ENCODE peak calls at places on chromosomes 12 and 14, in seven cellular contexts. N is lower leg skin, X is DND-41, P is cardiac fibroblast, V is OCI-LY7, Z is choroid plexus epithelial cell, G is foreskin fibroblast. R is an unnamed sample.
A peak's percentile ranks its signal among the peaks of the same experiment; 100 is the strongest.

GRCh38 chr12:130504110-130504835 is 166.6 kb downstream of the PIWIL1 start:
- DNase-seq in V (no peak), P (no peak), X (no peak), Z (no peak), N (no peak), G (no peak), R (no peak)

GRCh38 chr12:109518820-109519665 is 41.6 kb downstream of the UBE3B start:
- DNase-seq in Z (peak; percentile 74), G (peak; percentile 55), P (peak; percentile 92), N (peak; percentile 39), X (peak; percentile 60), V (peak; percentile 61), R (peak; percentile 62)

GRCh38 chr14:65255029-65255545 is 152.8 kb upstream of the MAX start:
- DNase-seq in X (peak; percentile 15), P (peak; percentile 86), G (peak; percentile 72), N (no peak), V (no peak), Z (peak; percentile 56), R (peak; percentile 96)

GRCh38 chr14:63614964-63615363 is 26.7 kb downstream of the WDR89 start:
- DNase-seq in V (no peak), X (no peak), P (peak; percentile 71), G (peak; percentile 53), Z (peak; percentile 40), N (no peak), R (peak; percentile 15)

GRCh38 chr14:88386395-88386794 is 938 bp downstream of the SPATA7 start:
- DNase-seq in N (no peak), X (no peak), P (peak; percentile 45), V (no peak), Z (no peak), G (no peak), R (no peak)

GRCh38 chr14:102182190-102182589 is 42.5 kb downstream of the WDR20 start:
- DNase-seq in X (no peak), Z (peak; percentile 60), G (peak; percentile 47), P (peak; percentile 76), N (no peak), V (no peak), R (peak; percentile 54)

GRCh38 chr14:24784981-24785380 is 151.0 kb upstream of the GZMB start:
- DNase-seq in P (no peak), X (no peak), N (no peak), V (no peak), Z (no peak), G (no peak), R (no peak)

GRCh38 chr12:53267309-53268008 is 640 bp upstream of the ESPL1 start:
- DNase-seq in P (no peak), N (no peak), G (no peak), V (no peak), X (no peak), Z (no peak), R (no peak)

GRCh38 chr14:104937161-104937560 is 12.5 kb downstream of the PLD4 start:
- DNase-seq in X (no peak), P (no peak), G (no peak), Z (no peak), V (no peak), N (no peak), R (no peak)

GRCh38 chr12:121783771-121784170 is 9.7 kb downstream of the RHOF start:
- DNase-seq in P (peak; percentile 50), N (no peak), Z (no peak), G (no peak), V (no peak), X (no peak), R (peak; percentile 84)

GRCh38 chr12:11228268-11228879 is 41.1 kb downstream of the PRB3 start:
- DNase-seq in G (peak; percentile 10), X (peak; percentile 48), N (no peak), Z (peak; percentile 83), V (peak; percentile 45), P (peak; percentile 59), R (peak; percentile 72)

GRCh38 chr12:119699199-119699765 is 31.3 kb downstream of the PRKAB1 start:
- DNase-seq in G (no peak), V (no peak), P (no peak), Z (no peak), X (no peak), N (no peak), R (no peak)

GRCh38 chr12:120960657-120961056 is 17.7 kb upstream of the HNF1A start:
- DNase-seq in G (no peak), Z (no peak), V (no peak), X (no peak), P (no peak), N (no peak), R (peak; percentile 61)

GRCh38 chr12:122123761-122124145 is 45.2 kb downstream of the MLXIP start:
- DNase-seq in X (no peak), N (no peak), V (no peak), Z (no peak), P (no peak), G (no peak), R (no peak)

GRCh38 chr12:113120670-113121370 is 14.7 kb downstream of the RASAL1 start:
- DNase-seq in P (no peak), N (no peak), V (peak; percentile 88), Z (no peak), X (no peak), G (no peak), R (no peak)

GRCh38 chr12:70774055-70774454 is 136.8 kb upstream of the PTPRB start:
- DNase-seq in X (no peak), Z (no peak), P (peak; percentile 95), G (peak; percentile 54), N (no peak), V (no peak), R (peak; percentile 72)

GRCh38 chr14:93936245-93936644 is 9.1 kb downstream of the FAM181A start:
- DNase-seq in X (peak; percentile 15), N (no peak), P (no peak), G (no peak), V (peak; percentile 59), Z (peak; percentile 26), R (peak; percentile 61)

GRCh38 chr12:1946311-1946710 is 27.9 kb upstream of the CACNA2D4 start:
- DNase-seq in Z (no peak), N (no peak), V (no peak), P (no peak), X (no peak), G (no peak), R (no peak)

GRCh38 chr14:96617635-96618034 is 115.5 kb downstream of the PAPOLA start:
- DNase-seq in V (no peak), Z (no peak), X (no peak), N (no peak), G (no peak), P (no peak), R (no peak)

GRCh38 chr12:22792198-22792597 is 167.2 kb downstream of the ETNK1 start:
- DNase-seq in P (no peak), N (no peak), G (no peak), V (no peak), Z (no peak), X (no peak), R (peak; percentile 39)

GRCh38 chr12:125129592-125130255 is 64.5 kb downstream of the AACS start:
- DNase-seq in N (no peak), Z (no peak), X (no peak), V (no peak), G (no peak), P (no peak), R (no peak)

GRCh38 chr12:120104924-120105323 is 11.6 kb downstream of the RAB35 start:
- DNase-seq in V (no peak), N (no peak), P (no peak), Z (no peak), X (no peak), G (no peak), R (no peak)

GRCh38 chr14:103746706-103747105 is 31.1 kb downstream of the ZFYVE21 start:
- DNase-seq in P (peak; percentile 46), X (no peak), G (no peak), V (no peak), N (no peak), Z (peak; percentile 29), R (peak; percentile 61)

GRCh38 chr12:58540480-58541299 is 379.6 kb downstream of the LRIG3 start:
- DNase-seq in N (peak; percentile 65), X (peak; percentile 69), Z (peak; percentile 95), V (peak; percentile 45), P (peak; percentile 91), G (peak; percentile 89), R (peak; percentile 82)

GRCh38 chr14:106372870-106373657 is 846.7 kb downstream of the TMEM121 start:
- DNase-seq in X (peak; percentile 95), Z (no peak), P (peak; percentile 8), N (peak; percentile 18), G (no peak), V (peak; percentile 86), R (peak; percentile 2)

GRCh38 chr12:52496590-52497071 is 3.6 kb upstream of the KRT6A start:
- DNase-seq in G (peak; percentile 7), N (no peak), P (peak; percentile 97), Z (peak; percentile 76), V (no peak), X (no peak), R (peak; percentile 97)

GRCh38 chr14:89182326-89182725 is 234.7 kb downstream of the FOXN3 start:
- DNase-seq in V (no peak), G (no peak), Z (no peak), X (no peak), N (no peak), P (no peak), R (no peak)

GRCh38 chr12:27527512-27527911 is 3.5 kb downstream of the PPFIBP1 start:
- DNase-seq in P (no peak), Z (no peak), V (no peak), N (no peak), X (no peak), G (no peak), R (no peak)

GRCh38 chr12:110023634-110024023 is 24.4 kb downstream of the ANKRD13A start:
- DNase-seq in N (no peak), G (no peak), P (no peak), V (no peak), X (no peak), Z (no peak), R (no peak)

DNA sequence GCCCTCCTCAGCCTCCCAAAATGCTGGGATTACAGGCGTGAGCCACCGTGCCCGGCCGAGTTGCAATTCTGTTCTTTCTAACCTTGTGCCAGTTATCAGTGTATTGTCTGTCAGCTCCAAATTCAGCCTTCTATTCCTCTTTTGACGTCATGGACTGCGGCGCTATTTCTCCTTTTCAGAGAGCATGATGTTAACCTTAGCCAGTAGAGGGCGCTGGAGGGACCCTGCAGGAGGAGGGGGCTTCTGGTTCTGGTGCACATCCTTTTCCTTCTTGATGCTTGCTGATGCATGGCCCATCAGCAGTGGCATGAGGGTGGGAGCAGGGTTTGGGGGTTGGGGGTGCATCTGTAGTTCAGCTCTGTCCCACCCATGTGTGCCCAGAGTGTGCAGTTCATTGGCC is 179.3 kb upstream of the RMST start:
- DNase-seq in V (peak; percentile 39), X (peak; percentile 16), N (no peak), P (no peak), Z (no peak), G (no peak), R (no peak)
- TF ChIP-seq CTCF in V (peak; percentile 74), X (peak; percentile 60), N (no peak), P (no peak), Z (no peak), G (no peak), R (no peak)

GRCh38 chr12:81229718-81230117 is 151.8 kb downstream of the ACSS3 start:
- DNase-seq in Z (no peak), V (no peak), X (no peak), N (no peak), G (no peak), P (no peak), R (no peak)
- H3K4me3 ChIP-seq in Z (no peak overlapping the region), V (no peak overlapping the region), X (no peak overlapping the region), N (no peak overlapping the region), G (no peak overlapping the region), P (no peak overlapping the region), R (no peak overlapping the region)

GRCh38 chr12:104976703-104977102 is 9.4 kb upstream of the NOPCHAP1 start:
- DNase-seq in P (no peak), V (no peak), G (no peak), Z (no peak), X (no peak), N (no peak), R (no peak)
- TF ChIP-seq CTCF in P (no peak), V (peak; percentile 27), G (no peak), Z (no peak), X (no peak), N (no peak), R (no peak)

GRCh38 chr12:7089196-7089871 is 2.9 kb downstream of the C1R start:
- DNase-seq in N (no peak), V (no peak), X (no peak), P (no peak), G (no peak), Z (no peak), R (no peak)
- H3K4me3 ChIP-seq in N (no peak overlapping the region), V (no peak overlapping the region), X (no peak overlapping the region), P (no peak overlapping the region), G (no peak overlapping the region), Z (no peak overlapping the region), R (no peak overlapping the region)